ENCODE peak calls at places on chromosomes 1 and 21, in six cellular contexts. E is stimulated activated CD4-positive, alpha-beta T cell treated with anti-CD3 and anti-CD28 coated beads, Interleukin-15, amount 100 ng/mL, for 24 hours; L is neuronal stem cell; M is left cardiac atrium; Y is T-helper 2 cell; B is HCEC 1CT. H is an unnamed sample.

GRCh38 chr1:117544509-117545109 is 61.2 kb upstream of the TENT5C start:
- DNase-seq in E (no peak), L (no peak), M (no peak), Y (no peak), B (no peak), H (no peak)

GRCh38 chr1:110189181-110189580 is 20.9 kb upstream of the KCNC4 start:
- DNase-seq in E (no peak), L (no peak), M (no peak), Y (no peak), B (no peak), H (no peak)

GRCh38 chr21:41656946-41657525 is 109.8 kb downstream of the RIPK4 start:
- DNase-seq in E (no peak), L (no peak), M (no peak), Y (no peak), B (no peak), H (no peak)

GRCh38 chr1:101128851-101129250 is 103.3 kb upstream of the DPH5 start:
- DNase-seq in E (no peak), L (no peak), M (no peak), Y (peak; percentile 29), B (no peak), H (no peak)

GRCh38 chr1:102661481-102661880 is 446.8 kb downstream of the COL11A1 start:
- DNase-seq in E (no peak), L (no peak), M (no peak), Y (no peak), B (no peak), H (no peak)

GRCh38 chr1:176220100-176220689 is 13.1 kb upstream of the COP1 start:
- DNase-seq in E (no peak), L (no peak), M (no peak), Y (no peak), B (no peak), H (no peak)

GRCh38 chr1:244460195-244460594 is 878 bp upstream of the CATSPERE start:
- DNase-seq in E (peak; percentile 57), L (no peak), M (peak; percentile 38), Y (no peak), B (peak; percentile 33), H (peak; percentile 45)

GRCh38 chr1:12327566-12327965 is 97.7 kb downstream of the VPS13D start:
- DNase-seq in E (no peak), L (no peak), M (no peak), Y (no peak), B (no peak), H (no peak)

GRCh38 chr1:114718661-114719423 is 2.3 kb upstream of the NRAS start:
- DNase-seq in E (peak; percentile 30), L (no peak), M (no peak), Y (no peak), B (peak; percentile 58), H (no peak)

GRCh38 chr1:15125101-15125745 is 28.3 kb upstream of the TMEM51 start:
- DNase-seq in E (no peak), L (no peak), M (no peak), Y (no peak), B (no peak), H (no peak)

GRCh38 chr1:33242652-33243051 is 13.6 kb upstream of the ZNF362 start:
- DNase-seq in E (no peak), L (no peak), M (no peak), Y (no peak), B (no peak), H (no peak)

GRCh38 chr1:43569175-43569574 is 38.5 kb downstream of the PTPRF start:
- DNase-seq in E (no peak), L (no peak), M (no peak), Y (no peak), B (no peak), H (no peak)

GRCh38 chr1:96374076-96374762 is 347.4 kb upstream of the PTBP2 start:
- DNase-seq in E (no peak), L (no peak), M (no peak), Y (no peak), B (peak; percentile 35), H (no peak)

GRCh38 chr1:156860639-156861423 is at the start of gene NTRK1:
- DNase-seq in E (peak; percentile 66), L (no peak), M (no peak), Y (peak; percentile 45), B (no peak), H (peak; percentile 66)

GRCh38 chr1:92038695-92039346 is 9.0 kb downstream of the EPHX4 start:
- DNase-seq in E (no peak), L (no peak), M (no peak), Y (no peak), B (no peak), H (no peak)

GRCh38 chr21:45894107-45894810 is 87.3 kb upstream of the COL6A1 start:
- DNase-seq in E (no peak), L (no peak), M (peak; percentile 82), Y (no peak), B (peak; percentile 43), H (peak; percentile 66)

GRCh38 chr1:154568165-154568815 is 712 bp downstream of the CHRNB2 start:
- DNase-seq in E (no peak), L (no peak), M (no peak), Y (no peak), B (no peak), H (no peak)

GRCh38 chr1:40096646-40096976 is 441 bp downstream of the PPT1 start:
- DNase-seq in E (no peak), L (no peak), M (no peak), Y (no peak), B (no peak), H (no peak)

GRCh38 chr21:29920938-29921337 is 18.9 kb downstream of the GRIK1 start:
- DNase-seq in E (no peak), L (no peak), M (no peak), Y (no peak), B (no peak), H (no peak)

GRCh38 chr1:155978973-155979429 is 654 bp upstream of the ARHGEF2 start:
- DNase-seq in E (peak; percentile 36), L (no peak), M (no peak), Y (no peak), B (peak; percentile 56), H (no peak)

GRCh38 chr1:226109829-226110248 is 47.3 kb downstream of the H3-3A start:
- DNase-seq in E (peak; percentile 90), L (peak; percentile 76), M (peak; percentile 93), Y (peak; percentile 71), B (peak; percentile 71), H (peak; percentile 94)

GRCh38 chr1:22131875-22132486 is 10.9 kb downstream of the WNT4 start:
- DNase-seq in E (peak; percentile 74), L (peak; percentile 59), M (peak; percentile 47), Y (peak; percentile 18), B (no peak), H (peak; percentile 49)

GRCh38 chr1:10401281-10401680 is 2.4 kb downstream of the PGD start:
- DNase-seq in E (no peak), L (no peak), M (no peak), Y (no peak), B (peak; percentile 40), H (no peak)

GRCh38 chr1:21594495-21594894 is 74.7 kb downstream of the RAP1GAP start:
- DNase-seq in E (no peak), L (no peak), M (no peak), Y (no peak), B (no peak), H (no peak)

GRCh38 chr21:45325206-45326168 is 37.8 kb upstream of the POFUT2 start:
- DNase-seq in E (no peak), L (no peak), M (peak; percentile 27), Y (no peak), B (no peak), H (peak; percentile 70)

GRCh38 chr21:44867999-44868700 is 5.3 kb downstream of the PTTG1IP start:
- DNase-seq in E (peak; percentile 60), L (no peak), M (no peak), Y (peak; percentile 72), B (no peak), H (no peak)

GRCh38 chr1:25613091-25613490 is 3.5 kb upstream of the MAN1C1 start:
- DNase-seq in E (no peak), L (no peak), M (no peak), Y (no peak), B (no peak), H (no peak)

GRCh38 chr1:232207089-232207723 is 422.7 kb downstream of the SIPA1L2 start:
- DNase-seq in E (no peak), L (no peak), M (no peak), Y (no peak), B (no peak), H (no peak)

GRCh38 chr21:14541840-14542495 is 4.1 kb downstream of the SAMSN1 start:
- DNase-seq in E (peak; percentile 43), L (no peak), M (no peak), Y (peak; percentile 32), B (no peak), H (no peak)

GRCh38 chr1:98323396-98323795 is 338.1 kb upstream of the SNX7 start:
- DNase-seq in E (no peak), L (no peak), M (no peak), Y (no peak), B (peak; percentile 84), H (no peak)